ENCODE peak calls at places on chromosomes 11 and 22, in ten cellular contexts. F is upper lobe of right lung, U is kidney, K is upper lobe of left lung, M is lower lobe of right lung, G is tibial nerve, D is stomach, J is PC-9, C is transverse colon, B is DND-41. N is an unnamed sample. For H3K4me1, the result is how much of the 10 kb centered on the place peaks cover.

GRCh38 chr11:113895367-113896155 is 9.0 kb upstream of the HTR3B start:
- DNase-seq in F (no peak), U (no peak), K (no peak), M (no peak), G (no peak), D (no peak), J (no peak), C (no peak), B (no peak), N (no peak)

GRCh38 chr22:35008213-35008612 is 57.7 kb upstream of the ISX start:
- DNase-seq in F (no peak), U (no peak), K (no peak), M (no peak), G (no peak), D (no peak), J (no peak), C (no peak), B (no peak), N (no peak)

GRCh38 chr11:2466869-2467694 is 22.3 kb downstream of the KCNQ1 start:
- DNase-seq in F (peak), U (no peak), K (peak), M (no peak), G (no peak), D (peak), J (no peak), C (no peak), B (peak), N (no peak)

GRCh38 chr11:8796926-8797325 is 114.1 kb upstream of the AKIP1 start:
- DNase-seq in F (no peak), U (no peak), K (no peak), M (no peak), G (no peak), D (no peak), J (no peak), C (no peak), B (no peak), N (no peak)

GRCh38 chr22:33476716-33477115 is 418.5 kb upstream of the SYN3 start:
- DNase-seq in F (no peak), U (no peak), K (no peak), M (no peak), G (no peak), D (no peak), J (peak), C (no peak), B (no peak), N (no peak)

GRCh38 chr11:78208257-78209165 is 19.8 kb downstream of the USP35 start:
- DNase-seq in F (peak), U (no peak), K (no peak), M (no peak), G (no peak), D (no peak), J (no peak), C (no peak), B (no peak), N (no peak)

GRCh38 chr11:64570341-64570740 is 20.7 kb upstream of the SLC22A12 start:
- DNase-seq in F (peak), U (no peak), K (no peak), M (peak), G (no peak), D (no peak), J (no peak), C (peak), B (no peak), N (no peak)

GRCh38 chr11:76313913-76314740 is 66.8 kb downstream of the THAP12 start:
- DNase-seq in F (no peak), U (peak), K (no peak), M (peak), G (no peak), D (no peak), J (no peak), C (no peak), B (no peak), N (no peak)

GRCh38 chr22:39556970-39557811 is 13.4 kb upstream of the CACNA1I start:
- DNase-seq in F (no peak), U (no peak), K (no peak), M (no peak), G (no peak), D (no peak), J (peak), C (no peak), B (no peak), N (no peak)

GRCh38 chr11:35160248-35160820 is 21.4 kb downstream of the CD44 start:
- DNase-seq in F (no peak), U (no peak), K (no peak), M (no peak), G (no peak), D (no peak), J (no peak), C (no peak), B (no peak), N (no peak)

GRCh38 chr11:34358258-34358665 is 452 bp upstream of the ABTB2 start:
- DNase-seq in F (peak), U (peak), K (peak), M (no peak), G (no peak), D (peak), J (peak), C (peak), B (no peak), N (peak)

DNA sequence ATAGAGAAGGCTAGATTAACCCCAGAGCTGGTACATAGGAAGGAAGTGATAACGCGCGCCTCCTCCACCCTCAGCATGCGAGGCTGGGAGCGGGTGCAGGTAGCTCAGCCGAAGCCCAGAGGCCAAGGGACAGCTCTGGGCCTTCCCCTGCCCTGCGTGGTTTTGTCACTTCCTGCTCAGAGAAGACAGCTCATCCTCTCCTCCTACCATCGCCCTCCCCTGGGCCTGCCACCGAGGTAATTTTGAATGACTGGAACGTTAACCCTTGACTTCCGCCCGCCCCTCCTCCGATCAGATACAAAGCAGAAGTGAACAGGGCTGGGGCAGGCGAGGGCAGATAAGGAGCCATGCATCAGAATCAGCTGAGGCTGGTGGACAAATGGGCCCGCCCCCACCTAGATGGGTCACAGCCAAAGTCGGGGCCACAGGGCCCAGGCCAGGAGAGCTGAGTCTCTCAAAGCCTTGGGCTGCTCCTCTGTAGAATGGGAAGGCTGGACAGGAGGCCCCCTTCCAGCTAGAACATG is 1.6 kb downstream of the RAC2 start:
- DNase-seq in F (peak), U (peak), K (peak), M (peak), G (no peak), D (peak), J (peak), C (peak), B (peak), N (no peak)
- H3K4me1 ChIP-seq in F (under half), U (under half), K (under half), M (under half), G (under half), D (under half), J (under half), C (under half), B (half or more), N (under half)

GRCh38 chr11:125170406-125171031 is 6.0 kb downstream of the PKNOX2 start:
- DNase-seq in F (no peak), U (peak), K (peak), M (no peak), G (peak), D (no peak), J (no peak), C (no peak), B (no peak), N (peak)
- H3K4me1 ChIP-seq in F (under half), U (under half), K (under half), M (under half), G (under half), D (under half), J (under half), C (under half), B (under half), N (under half)

DNA sequence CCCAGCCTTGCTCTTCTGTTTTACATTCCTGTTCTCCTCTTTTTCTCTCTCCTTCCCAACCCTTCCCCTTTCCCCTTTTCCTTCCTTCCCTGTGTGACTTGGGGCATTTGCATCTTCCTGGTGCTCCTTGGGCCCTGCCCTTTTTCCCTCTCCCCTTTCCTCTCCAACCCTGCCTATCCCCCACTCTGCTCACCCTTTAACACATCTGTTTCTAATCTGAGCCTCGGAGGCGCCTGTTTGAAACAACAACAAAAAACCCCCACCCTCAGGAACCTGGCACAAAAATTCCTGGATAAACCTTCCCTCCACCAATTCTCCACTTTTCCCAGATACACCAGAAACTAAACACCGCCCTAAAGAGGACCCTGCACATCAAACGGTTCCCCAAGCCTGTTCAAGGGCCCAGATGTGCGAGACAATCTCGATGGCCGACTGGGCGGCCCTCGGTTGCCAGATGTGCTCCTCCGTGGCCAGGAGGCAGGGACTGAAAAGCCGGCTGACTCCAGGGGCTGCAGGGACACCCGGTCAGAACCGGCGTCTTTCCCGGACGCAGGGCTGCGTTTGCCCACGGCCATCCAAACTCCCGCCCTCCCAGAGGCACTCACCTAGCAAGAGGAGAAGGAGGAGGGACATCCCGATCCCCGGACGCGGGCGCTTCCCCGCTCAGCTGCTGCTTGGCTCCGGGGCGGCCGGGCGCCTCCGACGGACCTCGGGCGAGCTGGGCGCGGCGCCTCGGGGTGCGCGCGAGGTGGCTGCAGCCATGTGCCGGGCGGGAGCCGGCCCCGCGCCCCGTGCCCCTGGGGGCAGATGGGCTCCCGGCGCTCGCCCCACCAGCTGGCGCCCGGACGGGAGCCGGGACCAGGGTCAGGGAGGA is 503 bp downstream of the CLMP start:
- DNase-seq in F (peak), U (peak), K (peak), M (no peak), G (no peak), D (no peak), J (peak), C (no peak), B (no peak), N (peak)
- H3K4me1 ChIP-seq in F (under half), U (under half), K (under half), M (under half), G (under half), D (under half), J (under half), C (under half), B (under half), N (under half)

GRCh38 chr22:46196268-46196667 is 45.9 kb downstream of the PPARA start:
- DNase-seq in F (no peak), U (no peak), K (no peak), M (no peak), G (no peak), D (peak), J (no peak), C (peak), B (no peak), N (no peak)

GRCh38 chr22:46192210-46192993 is 42.1 kb downstream of the PPARA start:
- DNase-seq in F (no peak), U (no peak), K (no peak), M (no peak), G (no peak), D (no peak), J (no peak), C (no peak), B (no peak), N (no peak)

GRCh38 chr22:46198274-46198673 is 47.9 kb downstream of the PPARA start:
- DNase-seq in F (no peak), U (no peak), K (no peak), M (no peak), G (no peak), D (no peak), J (no peak), C (no peak), B (no peak), N (no peak)

GRCh38 chr22:46195487-46196165 is 45.3 kb downstream of the PPARA start:
- DNase-seq in F (no peak), U (no peak), K (no peak), M (no peak), G (no peak), D (peak), J (no peak), C (peak), B (no peak), N (no peak)

DNA sequence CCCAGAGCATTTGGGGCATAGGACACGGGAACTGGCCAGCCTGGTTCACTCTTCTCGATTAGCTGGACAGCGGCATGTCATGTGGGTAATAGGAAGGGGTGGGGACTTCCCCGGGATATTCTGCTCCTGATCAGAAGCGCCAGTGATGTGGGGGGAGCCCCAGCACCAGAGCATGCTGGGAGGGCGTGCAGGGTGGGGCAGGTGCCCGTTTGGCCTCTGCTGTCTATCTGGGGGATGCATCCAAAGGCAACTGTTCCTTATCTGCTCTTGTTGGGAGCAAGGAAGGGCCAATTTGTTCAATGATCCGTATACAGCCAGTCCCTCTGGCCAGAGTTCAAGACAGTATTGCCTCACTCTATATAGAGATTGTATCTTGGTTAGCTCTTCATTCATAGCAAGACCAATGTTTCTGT is 43.6 kb downstream of the PPARA start:
- DNase-seq in F (no peak), U (no peak), K (no peak), M (no peak), G (no peak), D (no peak), J (no peak), C (peak), B (no peak), N (no peak)
- H3K4me1 ChIP-seq in F (under half), U (under half), K (under half), M (under half), G (under half), D (under half), J (under half), C (under half), B (under half), N (under half)

GRCh38 chr22:27329471-27329870 is 472.1 kb downstream of the MN1 start:
- DNase-seq in F (no peak), U (no peak), K (no peak), M (no peak), G (no peak), D (no peak), J (no peak), C (no peak), B (no peak), N (no peak)

GRCh38 chr22:27331526-27332281 is 469.9 kb downstream of the MN1 start:
- DNase-seq in F (peak), U (peak), K (peak), M (peak), G (no peak), D (peak), J (peak), C (peak), B (no peak), N (peak)

GRCh38 chr22:27327497-27327896 is 474.1 kb downstream of the MN1 start:
- DNase-seq in F (no peak), U (no peak), K (no peak), M (no peak), G (no peak), D (no peak), J (no peak), C (no peak), B (no peak), N (no peak)

GRCh38 chr22:27327981-27328721 is 473.4 kb downstream of the MN1 start:
- DNase-seq in F (no peak), U (no peak), K (no peak), M (no peak), G (no peak), D (no peak), J (no peak), C (no peak), B (no peak), N (no peak)

DNA sequence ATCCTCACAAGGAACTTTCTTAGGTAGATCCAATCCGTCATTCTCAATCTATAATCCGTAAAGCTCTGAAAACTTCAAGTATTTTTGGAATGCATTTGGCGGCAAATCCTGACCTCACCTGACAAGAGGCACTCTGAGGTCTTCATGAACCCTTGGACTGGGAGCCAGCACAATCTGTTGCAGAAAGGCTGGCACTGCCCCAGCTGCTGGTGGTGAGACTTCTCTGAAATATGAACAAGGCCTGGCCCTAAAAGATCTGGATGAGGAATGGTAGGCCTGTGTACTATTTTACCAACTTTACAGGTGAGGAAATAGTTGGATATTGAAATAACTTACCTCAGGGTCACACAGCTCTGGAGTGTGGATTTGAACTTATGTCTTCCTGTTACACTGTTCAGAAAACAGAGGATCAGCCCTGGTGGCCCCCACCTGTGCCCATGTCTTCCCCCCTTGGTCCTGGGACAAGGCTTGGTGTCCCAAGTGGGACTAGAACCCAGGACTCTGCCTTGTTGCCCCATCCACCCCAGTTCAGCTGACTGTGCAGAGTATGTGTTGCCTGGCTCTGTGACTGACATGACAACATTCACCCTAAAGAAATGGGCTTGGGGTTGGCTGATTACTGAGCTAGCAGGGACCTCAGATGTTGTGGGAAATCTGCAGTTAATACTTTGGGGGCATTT is 471.4 kb downstream of the MN1 start:
- DNase-seq in F (no peak), U (no peak), K (no peak), M (no peak), G (no peak), D (no peak), J (no peak), C (no peak), B (no peak), N (no peak)
- H3K4me1 ChIP-seq in F (under half), U (under half), K (under half), M (under half), G (under half), D (under half), J (under half), C (under half), B (under half), N (under half)

DNA sequence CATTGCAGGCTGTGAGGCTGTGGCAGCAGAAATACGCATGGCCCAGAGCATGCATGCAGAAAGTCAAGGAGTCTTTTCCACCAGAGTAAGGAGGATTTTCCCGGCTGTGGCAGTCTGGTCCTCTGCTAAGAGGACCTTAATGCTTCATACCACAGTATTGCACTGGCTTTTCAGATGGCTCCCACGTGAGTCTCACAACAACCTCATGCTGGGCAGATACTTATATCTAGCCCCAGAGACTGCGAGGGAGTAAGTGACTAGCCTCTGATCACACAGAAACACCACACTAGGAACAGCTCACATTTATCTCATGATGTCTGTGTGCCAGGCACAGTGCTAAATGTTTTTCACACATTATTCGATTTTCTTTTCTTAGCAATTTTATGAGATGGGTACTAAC is 8.0 kb downstream of the CRY2 start:
- DNase-seq in F (no peak), U (no peak), K (no peak), M (no peak), G (no peak), D (no peak), J (no peak), C (no peak), B (no peak), N (no peak)
- H3K4me1 ChIP-seq in F (half or more), U (half or more), K (half or more), M (half or more), G (half or more), D (half or more), J (under half), C (half or more), B (under half), N (under half)

GRCh38 chr11:62507023-62507422 is 39.6 kb downstream of the AHNAK start:
- DNase-seq in F (no peak), U (no peak), K (no peak), M (no peak), G (no peak), D (no peak), J (no peak), C (no peak), B (no peak), N (no peak)
- H3K4me1 ChIP-seq in F (under half), U (under half), K (under half), M (half or more), G (half or more), D (under half), J (under half), C (half or more), B (under half), N (under half)

GRCh38 chr11:693887-694562 is 997 bp downstream of the DEAF1 start:
- DNase-seq in F (peak), U (peak), K (no peak), M (peak), G (no peak), D (no peak), J (no peak), C (peak), B (no peak), N (peak)
- H3K4me1 ChIP-seq in F (under half), U (under half), K (under half), M (under half), G (under half), D (under half), J (under half), C (half or more), B (under half), N (under half)